ENCODE peak calls at places on chromosomes 3 and 15, in seven cellular contexts. R is tibial artery, F is endothelial cell of umbilical vein, Z is HCT116, N is psoas muscle, Q is lung, S is thyroid gland. I is an unnamed sample.

GRCh38 chr15:32908135-32908801 is 190.5 kb downstream of the GREM1 start:
- DNase-seq in R (no peak), F (peak; percentile 60), Z (no peak), N (no peak), Q (no peak), S (peak; percentile 21), I (no peak)

GRCh38 chr3:66348696-66349095 is 127.9 kb downstream of the SLC25A26 start:
- DNase-seq in R (no peak), F (peak; percentile 66), Z (no peak), N (no peak), Q (no peak), S (no peak), I (no peak)

GRCh38 chr3:79684041-79684440 is 83.8 kb downstream of the ROBO1 start:
- DNase-seq in R (no peak), F (no peak), Z (no peak), N (no peak), Q (no peak), S (no peak), I (no peak)

GRCh38 chr15:34336947-34337556 is 529 bp downstream of the SLC12A6 start:
- DNase-seq in R (no peak), F (no peak), Z (no peak), N (no peak), Q (no peak), S (no peak), I (no peak)

GRCh38 chr3:101146946-101147345 is 153.7 kb upstream of the ABI3BP start:
- DNase-seq in R (no peak), F (no peak), Z (no peak), N (no peak), Q (no peak), S (no peak), I (no peak)

GRCh38 chr3:57627976-57628375 is 30.8 kb upstream of the ARF4 start:
- DNase-seq in R (no peak), F (no peak), Z (no peak), N (no peak), Q (no peak), S (peak; percentile 73), I (no peak)

GRCh38 chr3:55147856-55148720 is 220.2 kb upstream of the LRTM1 start:
- DNase-seq in R (no peak), F (no peak), Z (no peak), N (no peak), Q (no peak), S (peak; percentile 8), I (no peak)

GRCh38 chr3:38039899-38040261 is 872 bp downstream of the DLEC1 start:
- DNase-seq in R (peak; percentile 82), F (no peak), Z (no peak), N (peak; percentile 44), Q (peak; percentile 73), S (peak; percentile 45), I (peak; percentile 87)

GRCh38 chr3:135239485-135239884 is 444.4 kb downstream of the EPHB1 start:
- DNase-seq in R (no peak), F (no peak), Z (no peak), N (no peak), Q (no peak), S (no peak), I (no peak)

GRCh38 chr15:90062023-90062728 is 40.1 kb downstream of the IDH2 start:
- DNase-seq in R (no peak), F (no peak), Z (no peak), N (no peak), Q (peak; percentile 77), S (peak; percentile 84), I (no peak)

GRCh38 chr15:39266882-39267281 is 314.0 kb upstream of the THBS1 start:
- DNase-seq in R (no peak), F (peak; percentile 82), Z (no peak), N (no peak), Q (no peak), S (no peak), I (no peak)

GRCh38 chr3:184822081-184822480 is 10.1 kb downstream of the VPS8 start:
- DNase-seq in R (no peak), F (no peak), Z (no peak), N (no peak), Q (no peak), S (no peak), I (peak; percentile 35)

GRCh38 chr3:64555351-64555750 is 132.4 kb downstream of the ADAMTS9 start:
- DNase-seq in R (no peak), F (no peak), Z (no peak), N (no peak), Q (no peak), S (no peak), I (no peak)

GRCh38 chr3:117355566-117355965 is 646.0 kb downstream of the TUSC7 start:
- DNase-seq in R (no peak), F (peak; percentile 45), Z (no peak), N (no peak), Q (no peak), S (no peak), I (peak; percentile 25)
- TF ChIP-seq CTCF in R (peak; percentile 25), F (peak; percentile 49), Z (no peak), N (no peak), Q (no peak), S (no peak), I (peak; percentile 37)

GRCh38 chr3:126087552-126088175 is 3.7 kb upstream of the SLC41A3 start:
- DNase-seq in R (no peak), F (no peak), Z (no peak), N (no peak), Q (no peak), S (no peak), I (no peak)
- H3K9me3 ChIP-seq in R (no peaks in the 10 kb centered on the region), F (no peaks in the 10 kb centered on the region), Z (no peaks in the 10 kb centered on the region), N (no peaks in the 10 kb centered on the region), Q (no peaks in the 10 kb centered on the region), S (no peaks in the 10 kb centered on the region), I (no peaks in the 10 kb centered on the region)

GRCh38 chr3:171457263-171458055 is 2.7 kb downstream of the TNIK start:
- DNase-seq in R (no peak), F (no peak), Z (no peak), N (no peak), Q (no peak), S (no peak), I (no peak)
- H3K27ac ChIP-seq in R (peak overlapping the region; percentile 32), F (no peak overlapping the region), Z (no peak overlapping the region), N (peak overlapping the region; percentile 87), Q (peak overlapping the region; percentile 81), S (peak overlapping the region; percentile 22), I (peak overlapping the region; percentile 13)

DNA sequence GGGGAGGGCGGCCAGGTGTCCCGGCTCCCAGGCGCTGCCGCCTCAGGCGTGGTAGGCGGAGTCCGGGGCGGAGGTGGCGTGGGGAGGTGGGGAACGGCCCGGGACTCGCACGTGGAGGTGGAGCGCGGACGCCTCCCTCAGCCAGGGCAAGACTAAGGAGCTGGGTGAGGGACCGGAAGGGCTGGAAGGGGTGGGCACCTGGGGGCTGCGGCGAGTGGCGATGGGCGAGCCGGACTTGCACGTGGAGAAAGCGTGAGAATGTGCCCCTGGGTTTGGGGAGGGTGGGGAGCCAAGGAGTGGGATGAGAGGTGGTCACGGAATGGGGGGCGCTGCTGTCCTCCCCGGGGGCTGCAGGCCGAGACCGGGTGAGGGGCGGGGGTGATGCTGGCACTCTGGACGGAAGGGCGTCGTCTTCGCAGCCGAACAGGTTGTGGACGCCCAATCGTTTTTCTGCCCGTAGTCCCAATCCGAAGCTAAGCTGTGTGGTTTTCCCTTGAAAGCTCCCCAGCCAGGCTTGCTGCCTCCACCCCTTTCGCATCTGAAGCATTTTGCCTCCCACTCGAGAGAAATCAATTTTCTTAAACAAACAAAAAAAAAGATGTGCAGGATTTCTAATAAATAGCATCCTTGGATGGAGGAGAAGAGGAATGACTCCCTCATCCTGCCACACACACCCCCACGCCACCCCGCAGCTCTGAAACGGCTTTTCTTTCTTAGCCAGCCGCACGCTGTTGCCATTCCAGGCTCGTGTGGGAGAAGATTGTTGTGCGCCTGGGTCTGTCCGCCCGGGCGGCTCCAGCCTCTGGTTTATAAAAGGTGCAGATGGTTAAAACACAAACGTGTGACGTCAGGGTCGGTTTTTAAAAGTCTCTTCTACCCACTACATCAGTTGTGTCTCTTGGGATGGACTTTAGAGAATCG is 62.5 kb upstream of the ANKRD28 start:
- DNase-seq in R (no peak), F (peak; percentile 32), Z (peak; percentile 49), N (peak; percentile 35), Q (peak; percentile 63), S (peak; percentile 77), I (peak; percentile 70)
- TF ChIP-seq CTCF in R (no peak), F (no peak), Z (no peak), N (no peak), Q (no peak), S (no peak), I (no peak)

DNA sequence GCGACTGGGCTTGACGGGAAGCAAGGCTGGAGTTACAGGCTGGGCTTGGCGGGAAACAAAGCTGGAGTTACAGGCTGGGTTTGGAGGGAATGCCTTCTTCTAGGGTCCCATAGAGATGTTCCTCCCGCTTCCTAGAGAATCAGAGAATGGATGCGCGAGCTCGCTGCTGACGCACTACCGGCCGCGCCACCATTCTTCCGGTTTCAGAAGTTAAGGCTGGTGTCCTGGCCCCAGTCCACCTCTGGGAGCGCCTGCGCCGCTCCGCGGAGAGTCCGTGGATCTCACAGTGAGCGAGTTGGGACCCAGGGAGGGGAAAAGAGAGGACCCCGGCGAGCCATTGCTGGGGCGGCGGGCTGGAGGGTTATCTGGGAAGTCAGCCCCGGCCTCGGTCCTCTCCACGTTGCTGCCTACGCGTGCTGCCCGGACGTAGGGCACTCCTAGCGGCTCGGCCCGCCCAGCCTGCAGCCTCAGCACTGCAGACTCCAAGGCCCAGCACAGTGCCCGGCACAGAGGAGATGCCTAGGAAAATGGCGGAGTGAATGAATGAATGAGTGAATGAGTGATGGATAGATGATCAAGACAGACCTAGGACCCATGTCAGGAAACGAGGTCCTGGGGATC is at the start of gene ZNF502:
- DNase-seq in R (peak; percentile 86), F (peak; percentile 85), Z (peak; percentile 66), N (peak; percentile 91), Q (peak; percentile 82), S (peak; percentile 88), I (peak; percentile 97)
- H3K9me3 ChIP-seq in R (peaks cover 11% of the 10 kb centered on the region), F (peaks cover 2% of the 10 kb centered on the region), Z (peaks cover 15% of the 10 kb centered on the region), N (peaks cover 51% of the 10 kb centered on the region), Q (peaks cover 8% of the 10 kb centered on the region), S (no peaks in the 10 kb centered on the region), I (no peaks in the 10 kb centered on the region)

GRCh38 chr3:29337565-29337964 is 56.7 kb downstream of the RBMS3 start:
- DNase-seq in R (no peak), F (no peak), Z (no peak), N (no peak), Q (no peak), S (no peak), I (no peak)

GRCh38 chr3:29334652-29335189 is 53.9 kb downstream of the RBMS3 start:
- DNase-seq in R (no peak), F (peak; percentile 33), Z (no peak), N (no peak), Q (no peak), S (no peak), I (no peak)

GRCh38 chr3:29333520-29333919 is 52.6 kb downstream of the RBMS3 start:
- DNase-seq in R (no peak), F (no peak), Z (no peak), N (no peak), Q (no peak), S (no peak), I (no peak)

GRCh38 chr3:29335438-29335837 is 54.6 kb downstream of the RBMS3 start:
- DNase-seq in R (peak; percentile 80), F (peak; percentile 92), Z (peak; percentile 15), N (peak; percentile 59), Q (peak; percentile 90), S (peak; percentile 95), I (peak; percentile 81)

DNA sequence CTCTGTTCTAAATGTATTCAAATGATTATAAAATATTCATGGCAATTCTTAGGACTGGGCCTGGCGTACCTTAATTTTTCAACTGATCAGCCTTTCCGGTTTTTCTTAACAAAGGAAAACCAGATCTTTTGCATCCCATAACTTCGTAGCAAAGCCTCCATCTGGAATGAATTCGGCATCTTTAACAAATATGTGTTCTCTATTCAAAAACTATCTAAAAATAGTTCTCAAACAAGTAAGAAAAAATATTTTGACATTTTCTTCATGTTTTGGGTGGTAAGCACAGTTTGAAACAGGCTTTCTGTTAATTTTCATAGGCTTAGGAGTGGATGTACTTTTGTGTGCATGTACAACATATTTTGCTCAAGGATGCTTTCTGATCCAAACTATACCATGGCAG is 55.0 kb downstream of the RBMS3 start:
- DNase-seq in R (no peak), F (no peak), Z (no peak), N (no peak), Q (no peak), S (no peak), I (no peak)
- H3K27ac ChIP-seq in R (peak overlapping the region; percentile 77), F (peak overlapping the region; percentile 76), Z (no peak overlapping the region), N (peak overlapping the region; percentile 79), Q (peak overlapping the region; percentile 62), S (peak overlapping the region; percentile 91), I (peak overlapping the region; percentile 78)

I was measured in testis.